ENCODE peak calls at places on chromosomes 3 and 15, in eight cellular contexts. L is SJSA1; I is uterus; Z is sigmoid colon; U is naive thymus-derived CD4-positive, alpha-beta T cell; E is aorta; V is esophagus squamous epithelium; B is stomach. O is an unnamed sample.

GRCh38 chr15:63509933-63510547 is 5.6 kb downstream of the USP3 start:
- DNase-seq in L (no peak), I (no peak), Z (no peak), U (no peak), E (no peak), V (no peak), B (no peak), O (no peak)

GRCh38 chr3:4533489-4534443 is 40.6 kb downstream of the ITPR1 start:
- DNase-seq in L (no peak), I (no peak), Z (no peak), U (no peak), E (peak; percentile 73), V (no peak), B (no peak), O (no peak)

GRCh38 chr3:62586356-62586755 is 213.0 kb upstream of the FEZF2 start:
- DNase-seq in L (no peak), I (no peak), Z (no peak), U (no peak), E (no peak), V (no peak), B (no peak), O (no peak)

GRCh38 chr3:34635352-34635850 is 837.0 kb downstream of the PDCD6IP start:
- DNase-seq in L (no peak), I (no peak), Z (no peak), U (no peak), E (no peak), V (no peak), B (no peak), O (no peak)

GRCh38 chr3:143084856-143085731 is 34.5 kb upstream of the CHST2 start:
- DNase-seq in L (no peak), I (no peak), Z (no peak), U (no peak), E (no peak), V (no peak), B (no peak), O (no peak)

GRCh38 chr15:62739507-62739906 is 303.0 kb upstream of the TPM1 start:
- DNase-seq in L (no peak), I (no peak), Z (no peak), U (no peak), E (no peak), V (no peak), B (no peak), O (no peak)

GRCh38 chr15:50377867-50378751 is 23.1 kb upstream of the GABPB1 start:
- DNase-seq in L (no peak), I (no peak), Z (no peak), U (no peak), E (no peak), V (no peak), B (no peak), O (no peak)

GRCh38 chr3:197337656-197338055 is 39.2 kb upstream of the DLG1 start:
- DNase-seq in L (no peak), I (no peak), Z (no peak), U (no peak), E (no peak), V (no peak), B (no peak), O (no peak)

GRCh38 chr3:155560135-155560534 is 184.7 kb downstream of the PLCH1 start:
- DNase-seq in L (no peak), I (no peak), Z (no peak), U (no peak), E (no peak), V (no peak), B (no peak), O (no peak)

GRCh38 chr3:154244644-154245043 is 79.6 kb downstream of the DHX36 start:
- DNase-seq in L (no peak), I (no peak), Z (no peak), U (no peak), E (no peak), V (no peak), B (no peak), O (no peak)

GRCh38 chr3:57709559-57709958 is 16.7 kb upstream of the DENND6A start:
- DNase-seq in L (no peak), I (no peak), Z (no peak), U (no peak), E (no peak), V (no peak), B (peak; percentile 46), O (no peak)

GRCh38 chr3:66303556-66303955 is 82.8 kb downstream of the SLC25A26 start:
- DNase-seq in L (no peak), I (no peak), Z (no peak), U (no peak), E (no peak), V (no peak), B (no peak), O (no peak)

GRCh38 chr15:38562278-38562677 is 2.3 kb downstream of the RASGRP1 start:
- DNase-seq in L (no peak), I (no peak), Z (no peak), U (no peak), E (no peak), V (no peak), B (no peak), O (no peak)

GRCh38 chr15:42750306-42750705 is 13.4 kb upstream of the CDAN1 start:
- DNase-seq in L (no peak), I (no peak), Z (no peak), U (no peak), E (no peak), V (no peak), B (no peak), O (no peak)

GRCh38 chr3:186219211-186219638 is 110.3 kb upstream of the ETV5 start:
- DNase-seq in L (no peak), I (no peak), Z (no peak), U (no peak), E (no peak), V (no peak), B (no peak), O (no peak)

GRCh38 chr3:6439824-6440223 is 421.1 kb upstream of the GRM7 start:
- DNase-seq in L (no peak), I (no peak), Z (no peak), U (no peak), E (no peak), V (no peak), B (no peak), O (no peak)

GRCh38 chr3:159126261-159127020 is 324.6 kb downstream of the MFSD1 start:
- DNase-seq in L (no peak), I (no peak), Z (no peak), U (no peak), E (no peak), V (no peak), B (no peak), O (no peak)

GRCh38 chr3:43894176-43895049 is 203.7 kb downstream of the ABHD5 start:
- DNase-seq in L (peak; percentile 62), I (peak; percentile 34), Z (no peak), U (no peak), E (peak; percentile 69), V (no peak), B (peak; percentile 52), O (no peak)

GRCh38 chr3:182793663-182794454 is 555 bp downstream of the ATP11B start:
- DNase-seq in L (peak; percentile 49), I (peak; percentile 31), Z (peak; percentile 74), U (peak; percentile 60), E (peak; percentile 63), V (peak; percentile 1), B (peak; percentile 47), O (peak; percentile 70)

GRCh38 chr15:99536422-99537033 is 29.3 kb upstream of the MEF2A start:
- DNase-seq in L (peak; percentile 64), I (no peak), Z (peak; percentile 71), U (no peak), E (peak; percentile 87), V (no peak), B (no peak), O (peak; percentile 76)

GRCh38 chr3:128487813-128488635 is 5.0 kb downstream of the GATA2 start:
- DNase-seq in L (peak; percentile 91), I (peak; percentile 96), Z (peak; percentile 86), U (peak; percentile 28), E (peak; percentile 81), V (no peak), B (peak; percentile 67), O (no peak)
- H3K27me3 ChIP-seq in L (no peaks in the 10 kb centered on the region), I (no peaks in the 10 kb centered on the region), Z (peaks cover 100% of the 10 kb centered on the region), U (peaks cover 14% of the 10 kb centered on the region), E (no peaks in the 10 kb centered on the region), V (peaks cover 100% of the 10 kb centered on the region), B (peaks cover 77% of the 10 kb centered on the region), O (peaks cover 100% of the 10 kb centered on the region)

GRCh38 chr15:78021761-78022160 is 55.8 kb downstream of the TBC1D2B start:
- DNase-seq in L (no peak), I (no peak), Z (no peak), U (no peak), E (no peak), V (no peak), B (no peak), O (no peak)
- H3K27me3 ChIP-seq in L (no peaks in the 10 kb centered on the region), I (no peaks in the 10 kb centered on the region), Z (no peaks in the 10 kb centered on the region), U (no peaks in the 10 kb centered on the region), E (no peaks in the 10 kb centered on the region), V (no peaks in the 10 kb centered on the region), B (no peaks in the 10 kb centered on the region), O (no peaks in the 10 kb centered on the region)

DNA sequence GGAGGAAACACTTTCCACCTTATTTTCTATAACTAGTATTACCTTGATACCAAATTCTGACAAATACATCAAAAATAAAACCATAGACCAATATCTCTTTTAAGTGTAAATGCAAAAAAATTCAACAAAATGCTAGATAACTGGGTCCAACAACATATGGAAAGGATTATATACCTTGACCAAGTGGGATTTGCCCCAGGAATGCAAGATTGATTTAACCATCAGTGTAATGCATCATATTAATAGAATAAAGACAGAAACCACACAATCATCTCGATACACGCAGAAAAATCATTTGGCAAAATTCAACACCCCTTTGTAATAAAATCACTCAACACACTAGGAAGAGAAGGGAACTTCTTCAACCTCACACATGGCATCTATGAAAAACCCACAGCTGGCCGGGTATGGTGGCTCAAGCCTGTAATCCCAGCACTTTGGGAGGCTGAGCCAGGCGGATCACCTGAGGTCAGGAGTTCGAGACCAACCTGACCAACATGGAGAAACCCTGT is 19.5 kb downstream of the GREM1 start:
- DNase-seq in L (no peak), I (no peak), Z (no peak), U (no peak), E (no peak), V (no peak), B (no peak), O (no peak)
- H3K27me3 ChIP-seq in L (no peaks in the 10 kb centered on the region), I (no peaks in the 10 kb centered on the region), Z (no peaks in the 10 kb centered on the region), U (peaks cover 2% of the 10 kb centered on the region), E (no peaks in the 10 kb centered on the region), V (no peaks in the 10 kb centered on the region), B (no peaks in the 10 kb centered on the region), O (no peaks in the 10 kb centered on the region)

GRCh38 chr15:69631005-69631404 is 178.4 kb downstream of the RPLP1 start:
- DNase-seq in L (no peak), I (no peak), Z (no peak), U (no peak), E (no peak), V (no peak), B (no peak), O (no peak)

GRCh38 chr15:69629631-69630161 is 177.1 kb downstream of the RPLP1 start:
- DNase-seq in L (no peak), I (no peak), Z (no peak), U (no peak), E (no peak), V (no peak), B (no peak), O (no peak)

GRCh38 chr15:69634860-69635259 is 182.2 kb downstream of the RPLP1 start:
- DNase-seq in L (no peak), I (no peak), Z (no peak), U (no peak), E (no peak), V (no peak), B (no peak), O (no peak)

GRCh38 chr15:69628256-69629093 is 175.9 kb downstream of the RPLP1 start:
- DNase-seq in L (no peak), I (no peak), Z (no peak), U (no peak), E (no peak), V (no peak), B (no peak), O (no peak)

GRCh38 chr15:69631978-69632377 is 179.4 kb downstream of the RPLP1 start:
- DNase-seq in L (no peak), I (no peak), Z (no peak), U (no peak), E (no peak), V (no peak), B (no peak), O (no peak)
- H3K27me3 ChIP-seq in L (no peaks in the 10 kb centered on the region), I (no peaks in the 10 kb centered on the region), Z (no peaks in the 10 kb centered on the region), U (no peaks in the 10 kb centered on the region), E (no peaks in the 10 kb centered on the region), V (peaks cover 76% of the 10 kb centered on the region), B (no peaks in the 10 kb centered on the region), O (peaks cover 32% of the 10 kb centered on the region)

O was measured in suprapubic skin.